ENCODE peak calls at places on chromosomes 1 and 21, in five cellular contexts. M is right lobe of liver; W is CD8-positive, alpha-beta T cell; S is body of pancreas; I is brain microvascular endothelial cell. Q is an unnamed sample. For H3K36me3, the result is how much of the 10 kb centered on the place peaks cover.

GRCh38 chr1:166730299-166730888 is 108.9 kb upstream of the POGK start:
- DNase-seq in M (no peak), W (no peak), S (no peak), I (peak), Q (no peak)

GRCh38 chr21:32779983-32780382 is 8.4 kb upstream of the PAXBP1 start:
- DNase-seq in M (no peak), W (no peak), S (no peak), I (no peak), Q (no peak)

GRCh38 chr1:111275079-111275478 is 15.6 kb upstream of the CHIA start:
- DNase-seq in M (no peak), W (no peak), S (no peak), I (no peak), Q (peak)

GRCh38 chr1:38628241-38628640 is 231.3 kb downstream of the RRAGC start:
- DNase-seq in M (no peak), W (no peak), S (no peak), I (no peak), Q (no peak)

GRCh38 chr1:225755668-225756294 is 21.8 kb upstream of the SRP9 start:
- DNase-seq in M (no peak), W (no peak), S (no peak), I (no peak), Q (no peak)

GRCh38 chr21:45864436-45864835 is 117.1 kb upstream of the COL6A1 start:
- DNase-seq in M (no peak), W (no peak), S (no peak), I (no peak), Q (no peak)

GRCh38 chr1:233375653-233376052 is 48.1 kb downstream of the MAP3K21 start:
- DNase-seq in M (no peak), W (no peak), S (no peak), I (no peak), Q (no peak)

GRCh38 chr1:194045416-194045815 is 859.0 kb upstream of the B3GALT2 start:
- DNase-seq in M (no peak), W (no peak), S (no peak), I (no peak), Q (no peak)

GRCh38 chr1:177517556-177517955 is 346.8 kb downstream of the BRINP2 start:
- DNase-seq in M (no peak), W (no peak), S (no peak), I (peak), Q (no peak)

GRCh38 chr1:208007938-208008342 is 97.0 kb upstream of the CD34 start:
- DNase-seq in M (no peak), W (no peak), S (no peak), I (peak), Q (no peak)

GRCh38 chr1:41357451-41358151 is 3.6 kb upstream of the FOXO6 start:
- DNase-seq in M (peak), W (no peak), S (peak), I (no peak), Q (no peak)

GRCh38 chr1:159171688-159172501 is 480 bp downstream of the CADM3 start:
- DNase-seq in M (no peak), W (no peak), S (no peak), I (no peak), Q (no peak)

GRCh38 chr1:195105281-195105680 is 1503.0 kb downstream of the KCNT2 start:
- DNase-seq in M (no peak), W (no peak), S (no peak), I (no peak), Q (no peak)

GRCh38 chr1:170881268-170882265 is 53.8 kb upstream of the MROH9 start:
- DNase-seq in M (no peak), W (no peak), S (no peak), I (peak), Q (peak)

GRCh38 chr1:170885551-170885950 is 49.8 kb upstream of the MROH9 start:
- DNase-seq in M (no peak), W (no peak), S (no peak), I (no peak), Q (no peak)

GRCh38 chr1:170887726-170888125 is 47.6 kb upstream of the MROH9 start:
- DNase-seq in M (no peak), W (no peak), S (no peak), I (no peak), Q (no peak)

GRCh38 chr1:170891872-170892271 is 43.5 kb upstream of the MROH9 start:
- DNase-seq in M (no peak), W (no peak), S (no peak), I (no peak), Q (no peak)

GRCh38 chr1:170886460-170886859 is 48.9 kb upstream of the MROH9 start:
- DNase-seq in M (no peak), W (no peak), S (no peak), I (no peak), Q (no peak)
- H3K27ac ChIP-seq in M (no peak), W (no peak), S (no peak), I (no peak), Q (no peak)

DNA sequence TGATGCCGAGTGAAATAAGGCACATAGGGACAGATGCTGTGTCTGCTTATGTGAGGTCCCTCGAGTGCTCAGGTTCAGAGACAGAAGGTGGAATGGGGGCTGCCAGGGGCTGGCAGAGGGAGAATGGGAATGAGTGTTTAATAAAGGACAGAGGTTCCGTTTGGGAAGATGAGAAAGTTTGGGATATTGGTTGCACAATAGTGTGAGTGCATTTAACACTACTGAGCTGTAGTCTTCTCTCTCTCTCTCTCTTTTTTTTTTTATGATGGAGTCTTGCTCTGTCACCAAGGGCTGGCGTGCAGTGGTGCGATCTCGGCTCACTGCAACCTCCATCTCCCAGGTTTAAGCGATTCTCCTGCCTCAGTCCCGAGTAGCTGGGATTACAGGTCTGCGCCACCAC is 44.9 kb downstream of the TRAPPC10 start:
- DNase-seq in M (no peak), W (no peak), S (no peak), I (no peak), Q (no peak)
- H3K36me3 ChIP-seq in M (under half), W (under half), S (under half), I (under half), Q (under half)

GRCh38 chr21:34802180-34802899 is 133.5 kb downstream of the CLIC6 start:
- DNase-seq in M (no peak), W (no peak), S (no peak), I (no peak), Q (no peak)

GRCh38 chr21:34800797-34801518 is 132.2 kb downstream of the CLIC6 start:
- DNase-seq in M (no peak), W (no peak), S (no peak), I (no peak), Q (no peak)

GRCh38 chr21:34799092-34799491 is 130.3 kb downstream of the CLIC6 start:
- DNase-seq in M (no peak), W (no peak), S (no peak), I (no peak), Q (peak)

GRCh38 chr21:34803792-34804440 is 135.1 kb downstream of the CLIC6 start:
- DNase-seq in M (no peak), W (no peak), S (no peak), I (no peak), Q (no peak)

GRCh38 chr21:34801519-34802132 is 132.8 kb downstream of the CLIC6 start:
- DNase-seq in M (no peak), W (no peak), S (no peak), I (no peak), Q (peak)
- H3K27ac ChIP-seq in M (no peak), W (no peak), S (no peak), I (peak), Q (no peak)

GRCh38 chr21:42424848-42425602 is 21.3 kb downstream of the UBASH3A start:
- DNase-seq in M (no peak), W (peak), S (no peak), I (no peak), Q (no peak)
- H3K36me3 ChIP-seq in M (under half), W (half or more), S (under half), I (under half), Q (under half)

GRCh38 chr1:55816456-55816794 is 601.3 kb upstream of the USP24 start:
- DNase-seq in M (no peak), W (no peak), S (no peak), I (no peak), Q (no peak)
- H3K27ac ChIP-seq in M (peak), W (no peak), S (no peak), I (no peak), Q (no peak)

GRCh38 chr1:21261551-21262281 is 28.5 kb downstream of the ECE1 start:
- DNase-seq in M (no peak), W (no peak), S (peak), I (peak), Q (peak)

GRCh38 chr1:21263052-21263429 is 27.2 kb downstream of the ECE1 start:
- DNase-seq in M (no peak), W (no peak), S (no peak), I (no peak), Q (no peak)

GRCh38 chr1:21260405-21261129 is 29.7 kb downstream of the ECE1 start:
- DNase-seq in M (no peak), W (no peak), S (no peak), I (no peak), Q (no peak)

GRCh38 chr1:21263653-21264225 is 26.5 kb downstream of the ECE1 start:
- DNase-seq in M (no peak), W (no peak), S (no peak), I (no peak), Q (no peak)

DNA sequence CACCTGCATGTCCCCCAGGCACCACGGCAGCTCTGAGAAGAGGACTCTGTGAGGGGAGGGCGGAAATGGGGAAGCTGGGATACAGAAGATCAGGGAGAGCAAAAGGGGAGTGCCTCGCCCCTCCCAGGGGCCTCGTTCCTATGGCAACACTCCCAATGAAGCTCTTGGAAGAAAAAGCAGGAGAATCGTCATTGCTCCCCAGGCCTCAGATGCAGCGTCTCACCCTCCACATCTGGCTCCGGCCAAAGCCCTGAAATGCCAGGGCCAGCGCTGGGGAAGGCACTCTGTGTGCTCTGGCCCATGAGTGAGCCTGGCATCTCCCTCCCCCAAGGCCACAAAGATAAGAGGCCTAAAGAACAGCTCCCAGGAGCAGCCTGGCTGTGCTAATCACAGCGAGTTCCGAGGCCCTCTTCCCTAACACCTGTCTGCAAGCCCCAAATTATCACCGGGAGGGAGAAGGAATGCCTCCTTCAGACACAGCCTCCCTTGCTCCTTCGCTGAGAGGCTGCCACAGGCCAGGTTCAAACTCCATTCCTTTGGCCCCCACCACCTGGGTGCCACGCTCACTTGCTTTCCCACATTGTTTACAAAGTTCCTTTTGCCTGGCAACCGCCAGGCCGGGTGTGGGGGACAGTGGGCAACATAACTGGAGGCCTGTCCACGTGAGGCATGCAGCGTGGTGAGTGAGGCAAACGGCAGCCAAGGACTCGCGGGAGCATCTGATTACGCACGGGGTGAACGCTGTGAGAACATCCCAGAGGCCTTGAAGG is 27.8 kb downstream of the ECE1 start:
- DNase-seq in M (peak), W (no peak), S (peak), I (peak), Q (peak)
- H3K36me3 ChIP-seq in M (under half), W (under half), S (under half), I (under half), Q (under half)